ENCODE peak calls at places on chromosomes 6 and 20, in five cellular contexts. G is neural progenitor cell, N is breast epithelium, P is fibroblast of lung, K is astrocyte. E is an unnamed sample.

GRCh38 chr6:147633191-147633590 is 124.7 kb downstream of the SAMD5 start:
- DNase-seq in G (no peak), N (no peak), P (no peak), K (no peak), E (no peak)

GRCh38 chr20:3071610-3072529 is at the start of gene OXT:
- DNase-seq in G (peak; percentile 58), N (no peak), P (no peak), K (no peak), E (peak; percentile 80)

GRCh38 chr6:136846046-136846445 is 23.7 kb downstream of the PEX7 start:
- DNase-seq in G (peak; percentile 61), N (no peak), P (peak; percentile 81), K (peak; percentile 24), E (peak; percentile 62)

GRCh38 chr6:158518196-158519127 is 41.4 kb upstream of the TMEM181 start:
- DNase-seq in G (peak; percentile 82), N (no peak), P (peak; percentile 80), K (peak; percentile 65), E (peak; percentile 73)

GRCh38 chr6:137931849-137932465 is 64.9 kb downstream of the TNFAIP3 start:
- DNase-seq in G (no peak), N (no peak), P (no peak), K (no peak), E (no peak)

GRCh38 chr6:52390361-52390727 is 28.4 kb downstream of the PAQR8 start:
- DNase-seq in G (no peak), N (no peak), P (peak; percentile 33), K (peak; percentile 73), E (peak; percentile 49)

GRCh38 chr20:3102575-3103368 is 18.2 kb upstream of the AVP start:
- DNase-seq in G (no peak), N (no peak), P (no peak), K (no peak), E (no peak)

GRCh38 chr6:16624631-16625299 is 136.5 kb downstream of the ATXN1 start:
- DNase-seq in G (no peak), N (no peak), P (no peak), K (no peak), E (no peak)

GRCh38 chr20:1561350-1561749 is 3.8 kb upstream of the SIRPD start:
- DNase-seq in G (no peak), N (no peak), P (no peak), K (no peak), E (no peak)
- H3K27ac ChIP-seq in G (no peak overlapping the region), N (no peak overlapping the region), P (no peak overlapping the region), K (no peak overlapping the region), E (no peak overlapping the region)

GRCh38 chr20:62392077-62392418 is 5.1 kb downstream of the RPS21 start:
- DNase-seq in G (no peak), N (no peak), P (no peak), K (no peak), E (no peak)
- TF ChIP-seq CTCF in G (no peak), N (no peak), P (no peak), K (no peak), E (no peak)

GRCh38 chr20:49717693-49718092 is 4.0 kb upstream of the B4GALT5 start:
- DNase-seq in G (no peak), N (no peak), P (no peak), K (no peak), E (peak; percentile 71)

GRCh38 chr20:49713779-49714712 is at the start of gene B4GALT5:
- DNase-seq in G (peak; percentile 96), N (no peak), P (peak; percentile 87), K (peak; percentile 40), E (peak; percentile 79)

GRCh38 chr20:49712918-49713778 is 530 bp downstream of the B4GALT5 start:
- DNase-seq in G (peak; percentile 57), N (no peak), P (no peak), K (no peak), E (peak; percentile 61)

GRCh38 chr20:49712118-49712517 is 1.6 kb downstream of the B4GALT5 start:
- DNase-seq in G (peak; percentile 20), N (no peak), P (no peak), K (no peak), E (no peak)

GRCh38 chr20:49715466-49715865 is 1.8 kb upstream of the B4GALT5 start:
- DNase-seq in G (no peak), N (no peak), P (no peak), K (no peak), E (no peak)
- H3K4me1 ChIP-seq in G (peaks cover 12% of the 10 kb centered on the region), N (no peaks in the 10 kb centered on the region), P (peaks cover 6% of the 10 kb centered on the region), K (peaks cover 5% of the 10 kb centered on the region), E (peaks cover 4% of the 10 kb centered on the region)

GRCh38 chr6:130239755-130240154 is 17.0 kb upstream of the SAMD3 start:
- DNase-seq in G (no peak), N (no peak), P (no peak), K (no peak), E (no peak)

GRCh38 chr6:130245267-130245666 is 22.5 kb upstream of the SAMD3 start:
- DNase-seq in G (no peak), N (no peak), P (no peak), K (no peak), E (no peak)

GRCh38 chr6:130244728-130245127 is 22.0 kb upstream of the SAMD3 start:
- DNase-seq in G (no peak), N (no peak), P (no peak), K (no peak), E (no peak)

DNA sequence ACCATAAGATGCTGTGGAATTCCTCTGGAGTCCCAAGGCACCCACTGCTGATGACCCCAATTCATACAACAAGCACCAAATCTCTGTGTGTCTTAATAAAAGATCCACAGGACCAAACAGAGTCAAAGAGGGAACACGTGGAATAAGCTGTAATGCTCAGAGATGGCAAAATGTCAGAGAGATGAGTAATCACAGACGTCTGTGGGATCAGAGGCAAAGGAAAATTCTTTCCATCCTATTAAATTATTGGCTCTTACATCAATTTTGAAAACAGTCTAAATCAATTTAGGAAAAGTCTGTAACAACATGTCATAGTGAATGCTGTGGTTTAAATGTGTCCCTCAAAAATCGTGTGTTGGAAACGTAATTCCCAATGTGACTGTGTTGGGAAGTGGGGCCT is 17.5 kb upstream of the SAMD3 start:
- DNase-seq in G (no peak), N (no peak), P (peak; percentile 51), K (peak; percentile 82), E (no peak)
- H3K27ac ChIP-seq in G (no peak overlapping the region), N (no peak overlapping the region), P (no peak overlapping the region), K (peak overlapping the region; percentile 30), E (no peak overlapping the region)

DNA sequence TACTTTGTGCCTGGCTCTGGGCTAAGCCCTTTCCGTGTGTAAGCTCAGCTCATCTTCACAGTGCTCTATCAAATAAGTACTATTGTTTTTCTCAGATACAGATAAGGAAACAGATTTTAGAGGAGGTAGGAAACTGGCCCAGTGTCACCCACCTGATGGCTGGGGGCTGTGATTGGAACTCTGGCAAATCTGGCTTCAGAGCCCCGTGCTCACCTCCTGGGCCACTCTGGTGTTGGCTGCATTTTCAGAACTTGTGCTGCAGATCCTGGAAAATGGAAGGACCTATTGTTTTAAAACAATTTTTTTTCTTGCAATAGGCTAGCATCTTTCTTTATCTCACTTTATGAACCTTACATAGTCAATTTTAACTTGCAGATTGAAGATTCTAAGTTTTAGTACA is 5.7 kb downstream of the STX16 start:
- DNase-seq in G (no peak), N (no peak), P (no peak), K (no peak), E (peak; percentile 9)
- TF ChIP-seq CTCF in G (no peak), N (no peak), P (no peak), K (no peak), E (no peak)

DNA sequence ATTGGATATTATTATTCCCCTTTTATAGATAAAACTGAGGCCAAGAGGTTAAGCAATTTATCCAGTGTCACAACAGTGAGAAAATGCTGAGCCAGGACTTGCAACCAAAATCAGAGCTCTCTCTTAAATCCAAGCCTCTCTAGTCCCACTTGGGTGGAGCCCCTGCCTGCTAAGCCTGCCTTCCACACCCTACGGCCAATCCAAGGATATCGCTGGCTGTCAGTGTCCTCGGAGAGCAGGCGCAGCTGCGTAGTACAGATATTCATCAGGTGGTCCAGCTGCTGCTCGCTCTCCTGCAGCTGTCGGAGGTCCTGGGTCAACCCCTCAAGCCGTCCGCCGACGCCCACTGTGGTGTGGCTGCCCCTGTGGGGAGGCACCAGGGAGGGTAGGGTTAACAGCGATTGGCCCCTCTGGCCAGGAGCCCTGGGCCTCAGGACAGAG is 3.8 kb upstream of the NECAB3 start:
- DNase-seq in G (no peak), N (no peak), P (no peak), K (no peak), E (no peak)
- H3K4me1 ChIP-seq in G (peaks cover 17% of the 10 kb centered on the region), N (no peaks in the 10 kb centered on the region), P (peaks cover 17% of the 10 kb centered on the region), K (peaks cover 20% of the 10 kb centered on the region), E (peaks cover 28% of the 10 kb centered on the region)